ENCODE peak calls at places on chromosomes 11 and 22, in nine cellular contexts. I, M, P, Y, F, S, G, Z and W are unnamed samples.

GRCh38 chr11:104033561-104033960 is 2.9 kb upstream of the DDI1 start:
- DNase-seq in I (no peak), M (no peak), P (no peak), Y (no peak), F (no peak), S (no peak), G (no peak), Z (no peak), W (no peak)

GRCh38 chr11:95501761-95502266 is 270.8 kb upstream of the SESN3 start:
- DNase-seq in I (no peak), M (no peak), P (peak), Y (no peak), F (no peak), S (no peak), G (no peak), Z (no peak), W (no peak)

GRCh38 chr11:21278840-21279239 is 609.5 kb downstream of the NELL1 start:
- DNase-seq in I (no peak), M (no peak), P (no peak), Y (no peak), F (no peak), S (no peak), G (no peak), Z (no peak), W (no peak)

GRCh38 chr11:131066551-131066950 is 150.3 kb upstream of the SNX19 start:
- DNase-seq in I (no peak), M (no peak), P (peak), Y (no peak), F (no peak), S (no peak), G (no peak), Z (no peak), W (no peak)

GRCh38 chr11:121154473-121154872 is 53.4 kb downstream of the TECTA start:
- DNase-seq in I (no peak), M (no peak), P (no peak), Y (no peak), F (no peak), S (no peak), G (no peak), Z (no peak), W (no peak)

GRCh38 chr11:96524475-96524874 is 134.7 kb downstream of the JRKL start:
- DNase-seq in I (no peak), M (no peak), P (no peak), Y (no peak), F (no peak), S (no peak), G (no peak), Z (no peak), W (no peak)

GRCh38 chr11:66367561-66368312 is 3.8 kb downstream of the SLC29A2 start:
- DNase-seq in I (no peak), M (no peak), P (no peak), Y (no peak), F (no peak), S (no peak), G (no peak), Z (no peak), W (no peak)

GRCh38 chr11:44446996-44447771 is 118.3 kb upstream of the CD82 start:
- DNase-seq in I (no peak), M (no peak), P (no peak), Y (no peak), F (no peak), S (no peak), G (no peak), Z (no peak), W (peak)

GRCh38 chr22:48098243-48098935 is 1335.9 kb downstream of the TBC1D22A start:
- DNase-seq in I (no peak), M (no peak), P (no peak), Y (no peak), F (no peak), S (no peak), G (no peak), Z (no peak), W (no peak)

GRCh38 chr11:117498791-117499190 is 171.1 kb downstream of the CEP164 start:
- DNase-seq in I (no peak), M (no peak), P (no peak), Y (no peak), F (no peak), S (no peak), G (no peak), Z (no peak), W (no peak)

GRCh38 chr11:134272381-134273316 is 3.5 kb upstream of the GLB1L3 start:
- DNase-seq in I (no peak), M (no peak), P (no peak), Y (no peak), F (no peak), S (peak), G (no peak), Z (peak), W (no peak)

GRCh38 chr22:49884075-49884474 is 30.4 kb downstream of the ZBED4 start:
- DNase-seq in I (no peak), M (no peak), P (no peak), Y (no peak), F (no peak), S (no peak), G (no peak), Z (no peak), W (no peak)

GRCh38 chr11:134664863-134665535 is 253.0 kb upstream of the B3GAT1 start:
- DNase-seq in I (no peak), M (no peak), P (peak), Y (no peak), F (no peak), S (no peak), G (peak), Z (no peak), W (peak)

GRCh38 chr22:43860126-43860525 is 2.2 kb downstream of the SULT4A1 start:
- DNase-seq in I (no peak), M (no peak), P (no peak), Y (peak), F (no peak), S (no peak), G (peak), Z (no peak), W (no peak)

GRCh38 chr11:72842126-72842525 is 27.9 kb downstream of the ATG16L2 start:
- DNase-seq in I (no peak), M (no peak), P (no peak), Y (no peak), F (no peak), S (no peak), G (no peak), Z (no peak), W (no peak)

GRCh38 chr22:39545310-39546063 is 12.9 kb upstream of the RPS19BP1 start:
- DNase-seq in I (no peak), M (no peak), P (no peak), Y (peak), F (peak), S (no peak), G (no peak), Z (peak), W (no peak)

GRCh38 chr11:132158091-132158490 is 787.7 kb downstream of the NTM start:
- DNase-seq in I (no peak), M (no peak), P (no peak), Y (no peak), F (no peak), S (no peak), G (no peak), Z (no peak), W (peak)

GRCh38 chr22:44519895-44520294 is 21.9 kb upstream of the RTL6 start:
- DNase-seq in I (no peak), M (no peak), P (peak), Y (no peak), F (no peak), S (no peak), G (no peak), Z (no peak), W (no peak)

DNA sequence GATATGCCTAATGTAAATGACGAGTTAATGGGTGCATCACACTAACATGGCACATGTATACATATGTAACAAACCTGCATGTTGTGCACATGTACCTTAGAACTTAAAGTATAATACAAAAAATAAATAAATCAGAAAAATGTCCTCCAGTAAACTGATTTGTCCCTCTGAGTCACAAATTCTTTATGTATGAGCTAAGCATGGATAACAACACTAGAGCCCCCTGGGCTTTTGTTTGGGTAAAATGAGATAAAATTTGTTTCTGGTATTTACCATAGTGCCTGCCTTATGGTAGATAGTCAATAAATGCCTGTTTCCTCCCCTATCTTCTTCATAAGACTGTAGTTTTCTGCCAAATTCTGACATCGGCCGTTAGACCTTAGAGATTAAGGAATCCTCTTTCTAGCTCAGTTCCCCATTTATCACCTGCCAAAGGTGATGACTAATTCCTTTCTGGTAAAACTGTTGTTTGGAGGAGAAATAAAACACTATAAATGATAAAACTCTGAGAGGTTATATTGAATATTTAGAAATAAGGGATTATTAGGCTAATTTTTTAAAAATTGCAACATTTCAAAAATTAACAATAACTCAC is 43.6 kb upstream of the LUZP2 start:
- DNase-seq in I (no peak), M (no peak), P (no peak), Y (no peak), F (no peak), S (no peak), G (no peak), Z (no peak), W (no peak)
- TF ChIP-seq CTCF in I (no peak), M (no peak), P (no peak), Y (no peak), F (no peak), S (no peak), G (no peak), Z (no peak), W (no peak)

GRCh38 chr11:12121504-12121903 is 11.1 kb downstream of the MICAL2 start:
- DNase-seq in I (no peak), M (no peak), P (no peak), Y (no peak), F (no peak), S (no peak), G (no peak), Z (no peak), W (no peak)

GRCh38 chr11:12118940-12119339 is 8.6 kb downstream of the MICAL2 start:
- DNase-seq in I (no peak), M (no peak), P (no peak), Y (peak), F (no peak), S (no peak), G (peak), Z (no peak), W (no peak)

GRCh38 chr11:12119502-12119901 is 9.1 kb downstream of the MICAL2 start:
- DNase-seq in I (no peak), M (no peak), P (no peak), Y (no peak), F (no peak), S (no peak), G (no peak), Z (no peak), W (no peak)

GRCh38 chr11:12121011-12121410 is 10.6 kb downstream of the MICAL2 start:
- DNase-seq in I (no peak), M (no peak), P (no peak), Y (no peak), F (no peak), S (no peak), G (no peak), Z (no peak), W (no peak)

GRCh38 chr11:12120031-12121008 is 9.9 kb downstream of the MICAL2 start:
- DNase-seq in I (no peak), M (no peak), P (no peak), Y (no peak), F (no peak), S (peak), G (no peak), Z (peak), W (no peak)
- TF ChIP-seq EP300 in I (no peak), M (no peak), P (no peak), Y (no peak), F (no peak), S (no peak), G (no peak), Z (peak), W (no peak)

GRCh38 chr11:43298397-43298796 is 13.4 kb upstream of the API5 start:
- DNase-seq in I (no peak), M (no peak), P (no peak), Y (no peak), F (no peak), S (no peak), G (no peak), Z (no peak), W (no peak)
- TF ChIP-seq CTCF in I (no peak), M (no peak), P (no peak), Y (no peak), F (no peak), S (no peak), G (no peak), Z (no peak), W (no peak)

GRCh38 chr11:129637983-129638776 is 177.5 kb upstream of the TMEM45B start:
- DNase-seq in I (no peak), M (no peak), P (no peak), Y (no peak), F (no peak), S (no peak), G (no peak), Z (no peak), W (no peak)

GRCh38 chr11:129637473-129637872 is 178.2 kb upstream of the TMEM45B start:
- DNase-seq in I (no peak), M (no peak), P (no peak), Y (no peak), F (no peak), S (no peak), G (no peak), Z (no peak), W (no peak)

GRCh38 chr11:129643031-129643721 is 172.5 kb upstream of the TMEM45B start:
- DNase-seq in I (no peak), M (peak), P (no peak), Y (no peak), F (no peak), S (no peak), G (no peak), Z (no peak), W (no peak)

GRCh38 chr11:129639300-129639699 is 176.3 kb upstream of the TMEM45B start:
- DNase-seq in I (no peak), M (peak), P (no peak), Y (no peak), F (no peak), S (peak), G (no peak), Z (no peak), W (no peak)

DNA sequence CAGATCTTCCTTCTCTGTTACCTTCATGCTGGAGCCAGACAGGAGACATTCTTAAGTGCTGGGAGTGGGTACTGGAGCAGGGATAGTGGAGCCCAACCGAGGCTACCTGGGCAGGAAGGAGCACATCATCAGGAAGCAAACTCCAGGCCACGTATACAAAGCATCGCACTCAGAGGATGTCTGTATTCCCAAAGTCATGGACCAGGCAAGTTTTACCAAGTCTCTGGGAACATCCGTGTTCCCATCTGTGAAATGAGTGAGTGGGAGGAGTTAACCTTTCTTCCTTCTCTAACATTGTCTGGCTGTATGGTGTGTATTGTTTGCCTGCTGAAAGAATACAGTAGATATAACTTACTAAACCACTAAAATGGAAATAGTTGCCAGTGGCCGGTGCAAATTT is 175.0 kb upstream of the TMEM45B start:
- DNase-seq in I (no peak), M (no peak), P (no peak), Y (no peak), F (no peak), S (no peak), G (no peak), Z (no peak), W (no peak)
- TF ChIP-seq EP300 in I (no peak), M (no peak), P (no peak), Y (no peak), F (no peak), S (no peak), G (no peak), Z (no peak), W (no peak)